ENCODE peak calls at places on chromosomes 1 and 21, in nine cellular contexts. M is EL; H is GM04503; N is CD8-positive, alpha-beta memory T cell; B is H4; C is ACHN; Y is GM12891; G is SHP77; K is HuH-7.5. O is an unnamed sample.

GRCh38 chr1:43058545-43059360 is 100.1 kb upstream of the SLC2A1 start:
- DNase-seq in M (peak), H (no peak), B (no peak), Y (no peak), G (no peak), K (no peak), C (no peak), N (no peak), O (no peak)

GRCh38 chr1:99986656-99987225 is 16.9 kb downstream of the SLC35A3 start:
- DNase-seq in K (no peak), H (no peak), N (no peak), B (no peak), C (no peak), Y (no peak), G (no peak), M (no peak), O (no peak)

GRCh38 chr1:74703386-74704182 is 29.3 kb downstream of the CRYZ start:
- DNase-seq in Y (no peak), N (no peak), M (no peak), C (no peak), K (no peak), B (no peak), H (no peak), G (no peak), O (no peak)

GRCh38 chr21:27840273-27840672 is 873.4 kb upstream of the ADAMTS5 start:
- DNase-seq in C (no peak), K (no peak), H (no peak), G (no peak), Y (no peak), M (no peak), B (no peak), N (no peak), O (no peak)

GRCh38 chr1:199202331-199202730 is 563.5 kb downstream of the PTPRC start:
- DNase-seq in Y (no peak), N (no peak), M (no peak), B (no peak), G (no peak), K (no peak), H (no peak), C (no peak), O (no peak)

GRCh38 chr1:109718495-109718894 is 6.4 kb downstream of the GSTM5 start:
- DNase-seq in B (no peak), N (no peak), G (no peak), C (peak), K (peak), H (no peak), M (peak), Y (no peak), O (no peak)

GRCh38 chr1:171055966-171056643 is 34.6 kb upstream of the FMO3 start:
- DNase-seq in B (no peak), K (no peak), Y (no peak), H (no peak), G (no peak), N (no peak), M (peak), C (no peak), O (no peak)

GRCh38 chr1:53257454-53258081 is 19.2 kb upstream of the MAGOH start:
- DNase-seq in G (no peak), N (no peak), B (no peak), M (no peak), K (no peak), C (no peak), Y (no peak), H (no peak), O (no peak)

GRCh38 chr1:242784807-242785206 is 260.3 kb upstream of the PLD5 start:
- DNase-seq in Y (no peak), B (no peak), G (no peak), N (no peak), C (no peak), M (no peak), H (no peak), K (no peak), O (no peak)

GRCh38 chr1:192524223-192524622 is 51.4 kb upstream of the RGS1 start:
- DNase-seq in Y (no peak), K (no peak), H (no peak), M (peak), G (no peak), B (no peak), C (no peak), N (no peak), O (no peak)

GRCh38 chr1:195202271-195202670 is 1406.0 kb downstream of the KCNT2 start:
- DNase-seq in M (no peak), Y (no peak), H (no peak), G (no peak), K (no peak), N (no peak), B (no peak), C (no peak), O (no peak)

GRCh38 chr1:156001021-156001681 is 19.6 kb downstream of the SSR2 start:
- DNase-seq in M (no peak), N (no peak), Y (no peak), B (no peak), G (no peak), C (no peak), H (no peak), K (no peak), O (no peak)

GRCh38 chr1:181113061-181113695 is 24.7 kb downstream of the IER5 start:
- DNase-seq in C (peak), B (peak), M (peak), N (no peak), G (peak), K (no peak), Y (no peak), H (no peak), O (no peak)

GRCh38 chr1:229664133-229664689 is 38.2 kb downstream of the URB2 start:
- DNase-seq in Y (peak), H (no peak), N (peak), C (no peak), K (no peak), M (peak), G (no peak), B (peak), O (peak)

GRCh38 chr1:231636157-231636556 is 9.6 kb downstream of the DISC1 start:
- DNase-seq in M (peak), Y (no peak), H (no peak), K (no peak), C (peak), B (peak), G (peak), N (no peak), O (no peak)

GRCh38 chr21:41616063-41616591 is 108.2 kb upstream of the TMPRSS2 start:
- DNase-seq in K (no peak), N (no peak), H (peak), M (peak), Y (no peak), C (no peak), B (peak), G (no peak), O (no peak)